ENCODE peak calls at places on chromosomes 1 and 21, in ten cellular contexts. X, L, C, J, U, V, Q, W, P and F are unnamed samples.

GRCh38 chr1:41411229-41411628 is 50.0 kb downstream of the FOXO6 start:
- DNase-seq in X (no peak), L (no peak), C (no peak), J (no peak), U (no peak), V (no peak), Q (no peak), W (no peak), P (no peak), F (no peak)

GRCh38 chr1:20483833-20484525 is 2.0 kb downstream of the CAMK2N1 start:
- DNase-seq in X (peak; percentile 7), L (peak; percentile 50), C (peak; percentile 81), J (peak; percentile 51), U (peak; percentile 30), V (peak; percentile 30), Q (peak; percentile 33), W (peak; percentile 40), P (no peak), F (no peak)

GRCh38 chr1:18900303-18900841 is 2.0 kb downstream of the ALDH4A1 start:
- DNase-seq in X (peak; percentile 41), L (no peak), C (no peak), J (no peak), U (peak; percentile 56), V (no peak), Q (no peak), W (no peak), P (no peak), F (no peak)

GRCh38 chr1:58841455-58841854 is 57.6 kb upstream of the JUN start:
- DNase-seq in X (peak; percentile 35), L (peak; percentile 12), C (no peak), J (no peak), U (no peak), V (no peak), Q (no peak), W (no peak), P (no peak), F (no peak)

GRCh38 chr1:111193712-111194480 is 6.5 kb downstream of the DENND2D start:
- DNase-seq in X (no peak), L (peak; percentile 47), C (no peak), J (no peak), U (no peak), V (peak; percentile 45), Q (peak; percentile 47), W (peak; percentile 44), P (no peak), F (no peak)

GRCh38 chr1:33332357-33332789 is 11.5 kb upstream of the A3GALT2 start:
- DNase-seq in X (no peak), L (no peak), C (no peak), J (no peak), U (no peak), V (peak; percentile 68), Q (no peak), W (no peak), P (no peak), F (no peak)

GRCh38 chr1:28129150-28129549 is 40.7 kb upstream of the EYA3 start:
- DNase-seq in X (no peak), L (no peak), C (no peak), J (peak; percentile 35), U (peak; percentile 8), V (peak; percentile 61), Q (peak; percentile 57), W (peak; percentile 53), P (no peak), F (peak; percentile 23)

GRCh38 chr1:195946500-195946899 is 661.7 kb downstream of the KCNT2 start:
- DNase-seq in X (no peak), L (no peak), C (no peak), J (no peak), U (no peak), V (no peak), Q (no peak), W (no peak), P (no peak), F (no peak)

GRCh38 chr1:1024421-1025415 is 4.8 kb downstream of the AGRN start:
- DNase-seq in X (no peak), L (peak; percentile 93), C (no peak), J (peak; percentile 90), U (no peak), V (peak; percentile 42), Q (no peak), W (peak; percentile 69), P (no peak), F (peak; percentile 89)

GRCh38 chr1:239308701-239309333 is 77.6 kb upstream of the CHRM3 start:
- DNase-seq in X (peak; percentile 13), L (peak; percentile 63), C (peak; percentile 80), J (peak; percentile 58), U (no peak), V (no peak), Q (no peak), W (peak; percentile 36), P (no peak), F (peak; percentile 7)

GRCh38 chr1:32724678-32725594 is 22.4 kb upstream of the SYNC start:
- DNase-seq in X (peak; percentile 85), L (peak; percentile 72), C (peak; percentile 56), J (peak; percentile 79), U (no peak), V (peak; percentile 95), Q (peak; percentile 95), W (peak; percentile 95), P (no peak), F (peak; percentile 49)

GRCh38 chr1:230986976-230987375 is 8.1 kb downstream of the ARV1 start:
- DNase-seq in X (no peak), L (no peak), C (no peak), J (no peak), U (no peak), V (peak; percentile 83), Q (no peak), W (peak; percentile 85), P (no peak), F (no peak)

GRCh38 chr1:2314803-2315710 is 76.3 kb downstream of the MORN1 start:
- DNase-seq in X (peak; percentile 84), L (no peak), C (peak; percentile 76), J (peak; percentile 84), U (no peak), V (peak; percentile 64), Q (peak; percentile 92), W (peak; percentile 67), P (peak; percentile 35), F (peak; percentile 49)

GRCh38 chr1:156491151-156491949 is 9.2 kb downstream of the MEF2D start:
- DNase-seq in X (no peak), L (no peak), C (no peak), J (no peak), U (no peak), V (peak; percentile 21), Q (no peak), W (no peak), P (no peak), F (no peak)

GRCh38 chr1:47575855-47576757 is 138.3 kb downstream of the FOXD2 start:
- DNase-seq in X (peak; percentile 70), L (peak; percentile 14), C (no peak), J (no peak), U (no peak), V (peak; percentile 86), Q (peak; percentile 38), W (peak; percentile 89), P (no peak), F (no peak)

GRCh38 chr1:56439610-56440264 is 139.6 kb downstream of the PLPP3 start:
- DNase-seq in X (no peak), L (no peak), C (no peak), J (no peak), U (peak; percentile 61), V (no peak), Q (no peak), W (no peak), P (no peak), F (no peak)

GRCh38 chr1:198933506-198933905 is 294.7 kb downstream of the PTPRC start:
- DNase-seq in X (no peak), L (no peak), C (no peak), J (no peak), U (no peak), V (no peak), Q (no peak), W (no peak), P (no peak), F (no peak)

GRCh38 chr1:3677411-3677944 is 25.2 kb downstream of the TP73 start:
- DNase-seq in X (no peak), L (no peak), C (no peak), J (no peak), U (no peak), V (no peak), Q (no peak), W (no peak), P (no peak), F (no peak)

GRCh38 chr1:116360435-116361173 is 12.4 kb upstream of the ATP1A1 start:
- DNase-seq in X (peak; percentile 60), L (peak; percentile 41), C (no peak), J (no peak), U (no peak), V (peak; percentile 45), Q (no peak), W (peak; percentile 20), P (no peak), F (no peak)

GRCh38 chr1:32684167-32684811 is 18.3 kb downstream of the SYNC start:
- DNase-seq in X (no peak), L (no peak), C (no peak), J (peak; percentile 17), U (no peak), V (peak; percentile 58), Q (peak; percentile 34), W (peak; percentile 28), P (no peak), F (no peak)

GRCh38 chr1:234139966-234140365 is 233.3 kb upstream of the COA6 start:
- DNase-seq in X (no peak), L (no peak), C (no peak), J (no peak), U (no peak), V (peak; percentile 95), Q (peak; percentile 20), W (peak; percentile 94), P (no peak), F (no peak)

GRCh38 chr1:40592107-40592773 is 60.8 kb downstream of the ZNF684 start:
- DNase-seq in X (peak; percentile 62), L (peak; percentile 73), C (no peak), J (peak; percentile 34), U (no peak), V (peak; percentile 47), Q (peak; percentile 50), W (peak; percentile 29), P (no peak), F (peak; percentile 44)

GRCh38 chr21:22224261-22224660 is 1226.1 kb downstream of the NCAM2 start:
- DNase-seq in X (no peak), L (no peak), C (no peak), J (no peak), U (no peak), V (no peak), Q (no peak), W (no peak), P (no peak), F (no peak)

GRCh38 chr1:201019321-201019977 is 4.1 kb downstream of the KIF21B start:
- DNase-seq in X (peak; percentile 40), L (peak; percentile 62), C (no peak), J (peak; percentile 37), U (no peak), V (peak; percentile 71), Q (peak; percentile 53), W (peak; percentile 69), P (peak; percentile 72), F (peak; percentile 83)

GRCh38 chr21:33836408-33836807 is 79.2 kb downstream of the ATP5PO start:
- DNase-seq in X (no peak), L (no peak), C (no peak), J (no peak), U (no peak), V (peak; percentile 58), Q (no peak), W (peak; percentile 36), P (no peak), F (no peak)

GRCh38 chr1:2250721-2251281 is 22.7 kb downstream of the SKI start:
- DNase-seq in X (no peak), L (no peak), C (no peak), J (peak; percentile 58), U (no peak), V (no peak), Q (no peak), W (no peak), P (no peak), F (peak; percentile 29)

GRCh38 chr1:247367786-247368342 is 36.2 kb upstream of the ZNF496 start:
- DNase-seq in X (no peak), L (peak; percentile 0), C (no peak), J (no peak), U (no peak), V (peak; percentile 80), Q (no peak), W (peak; percentile 73), P (no peak), F (no peak)

GRCh38 chr1:233629305-233629935 is 15.5 kb downstream of the KCNK1 start:
- DNase-seq in X (no peak), L (no peak), C (no peak), J (no peak), U (no peak), V (no peak), Q (no peak), W (no peak), P (no peak), F (no peak)